ENCODE peak calls at places on chromosomes 3 and 15, in ten cellular contexts. H is transverse colon; M is dorsolateral prefrontal cortex; Z is AG10803; Q is brain microvascular endothelial cell; B is CD8-positive, alpha-beta T cell; K is fibroblast of pulmonary artery; P is tibial artery; R is Peyer's patch; S is heart left ventricle. O is an unnamed sample.
A peak's percentile ranks its signal among the peaks of the same experiment; 100 is the strongest.

GRCh38 chr15:33722005-33722672 is 246.2 kb upstream of the CHRM5 start:
- DNase-seq in H (no peak), M (no peak), Z (peak; percentile 30), Q (peak; percentile 37), B (no peak), K (peak; percentile 66), P (no peak), R (no peak), S (no peak), O (no peak)

GRCh38 chr3:56107157-56107556 is 361.1 kb downstream of the ERC2 start:
- DNase-seq in H (no peak), M (no peak), Z (no peak), Q (no peak), B (no peak), K (no peak), P (no peak), R (no peak), S (no peak), O (no peak)

GRCh38 chr3:97673357-97673997 is 91.1 kb upstream of the ARL6 start:
- DNase-seq in H (no peak), M (no peak), Z (no peak), Q (no peak), B (no peak), K (no peak), P (no peak), R (no peak), S (no peak), O (no peak)

GRCh38 chr3:184011230-184011876 is 6.3 kb downstream of the ABCC5 start:
- DNase-seq in H (no peak), M (no peak), Z (no peak), Q (no peak), B (no peak), K (no peak), P (no peak), R (no peak), S (no peak), O (no peak)

GRCh38 chr15:68063606-68064005 is 9.5 kb downstream of the PIAS1 start:
- DNase-seq in H (no peak), M (no peak), Z (no peak), Q (no peak), B (no peak), K (no peak), P (no peak), R (no peak), S (no peak), O (no peak)

GRCh38 chr3:47542614-47543173 is 29.2 kb upstream of the ELP6 start:
- DNase-seq in H (peak; percentile 14), M (peak; percentile 75), Z (peak; percentile 51), Q (no peak), B (no peak), K (peak; percentile 11), P (peak; percentile 39), R (no peak), S (no peak), O (no peak)

GRCh38 chr3:161031134-161031533 is 74.0 kb downstream of the B3GALNT1 start:
- DNase-seq in H (no peak), M (no peak), Z (no peak), Q (no peak), B (no peak), K (no peak), P (no peak), R (no peak), S (no peak), O (no peak)

GRCh38 chr3:65138531-65138930 is 450.7 kb upstream of the ADAMTS9 start:
- DNase-seq in H (no peak), M (no peak), Z (no peak), Q (no peak), B (no peak), K (no peak), P (no peak), R (no peak), S (no peak), O (no peak)

GRCh38 chr3:136209921-136210320 is 13.8 kb upstream of the MSL2 start:
- DNase-seq in H (no peak), M (no peak), Z (peak; percentile 69), Q (no peak), B (no peak), K (no peak), P (no peak), R (no peak), S (no peak), O (no peak)

GRCh38 chr3:50237133-50237651 is 1.2 kb downstream of the GNAI2 start:
- DNase-seq in H (no peak), M (no peak), Z (peak; percentile 64), Q (no peak), B (peak; percentile 23), K (peak; percentile 62), P (no peak), R (peak; percentile 42), S (no peak), O (no peak)

GRCh38 chr3:128679338-128679737 is 28.7 kb upstream of the RPN1 start:
- DNase-seq in H (no peak), M (no peak), Z (no peak), Q (no peak), B (no peak), K (no peak), P (no peak), R (no peak), S (no peak), O (no peak)

GRCh38 chr3:189724366-189724765 is 93.2 kb downstream of the TP63 start:
- DNase-seq in H (no peak), M (no peak), Z (peak; percentile 75), Q (no peak), B (no peak), K (peak; percentile 36), P (no peak), R (no peak), S (no peak), O (no peak)

GRCh38 chr15:78564743-78565096 is 600 bp upstream of the CHRNA5 start:
- DNase-seq in H (no peak), M (no peak), Z (no peak), Q (no peak), B (no peak), K (no peak), P (no peak), R (no peak), S (no peak), O (no peak)
- H3K4me3 ChIP-seq in H (no peak overlapping the region), M (peak overlapping the region; percentile 53), Z (peak overlapping the region; percentile 66), Q (no peak overlapping the region), B (peak overlapping the region; percentile 71), K (no peak overlapping the region), P (peak overlapping the region; percentile 52), R (peak overlapping the region; percentile 69), S (peak overlapping the region; percentile 49), O (peak overlapping the region; percentile 80)

DNA sequence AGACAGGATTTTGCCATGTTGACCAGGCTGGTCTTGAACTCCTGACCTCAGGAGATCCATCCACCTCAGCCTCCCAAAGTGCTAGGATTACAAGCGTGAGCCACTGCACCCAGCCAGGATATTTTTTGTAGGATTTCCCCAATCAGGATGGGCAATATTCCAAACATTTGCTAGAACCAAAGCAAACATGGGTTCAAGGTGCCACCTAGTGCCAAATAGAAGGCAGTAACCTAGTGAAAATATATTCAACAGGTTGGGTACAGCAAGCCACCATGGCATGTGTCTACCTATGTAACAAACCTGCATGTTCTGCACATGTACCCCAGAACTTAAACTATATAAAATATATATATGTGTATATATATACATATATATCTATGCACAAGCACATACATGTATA is 185.9 kb upstream of the CADM2 start:
- DNase-seq in H (no peak), M (no peak), Z (no peak), Q (no peak), B (no peak), K (no peak), P (no peak), R (no peak), S (no peak), O (no peak)
- TF ChIP-seq CTCF in H (no peak), M (no peak), Z (no peak), Q (peak; percentile 4), B (no peak), K (no peak), P (no peak), R (no peak), S (no peak), O (no peak)

GRCh38 chr15:73633111-73633990 is at the start of gene NPTN:
- DNase-seq in H (peak; percentile 99), M (peak; percentile 99), Z (peak; percentile 98), Q (peak; percentile 95), B (peak; percentile 96), K (peak; percentile 98), P (peak; percentile 96), R (peak; percentile 96), S (peak; percentile 100), O (peak; percentile 89)

GRCh38 chr15:73633991-73634495 is 854 bp upstream of the NPTN start:
- DNase-seq in H (no peak), M (no peak), Z (peak; percentile 93), Q (peak; percentile 90), B (no peak), K (peak; percentile 89), P (no peak), R (no peak), S (no peak), O (no peak)

GRCh38 chr15:73630796-73631471 is 2.3 kb downstream of the NPTN start:
- DNase-seq in H (no peak), M (no peak), Z (no peak), Q (no peak), B (no peak), K (no peak), P (no peak), R (no peak), S (no peak), O (no peak)

GRCh38 chr15:73632670-73633058 is 525 bp downstream of the NPTN start:
- DNase-seq in H (no peak), M (peak; percentile 37), Z (no peak), Q (no peak), B (no peak), K (no peak), P (peak; percentile 24), R (no peak), S (no peak), O (no peak)

DNA sequence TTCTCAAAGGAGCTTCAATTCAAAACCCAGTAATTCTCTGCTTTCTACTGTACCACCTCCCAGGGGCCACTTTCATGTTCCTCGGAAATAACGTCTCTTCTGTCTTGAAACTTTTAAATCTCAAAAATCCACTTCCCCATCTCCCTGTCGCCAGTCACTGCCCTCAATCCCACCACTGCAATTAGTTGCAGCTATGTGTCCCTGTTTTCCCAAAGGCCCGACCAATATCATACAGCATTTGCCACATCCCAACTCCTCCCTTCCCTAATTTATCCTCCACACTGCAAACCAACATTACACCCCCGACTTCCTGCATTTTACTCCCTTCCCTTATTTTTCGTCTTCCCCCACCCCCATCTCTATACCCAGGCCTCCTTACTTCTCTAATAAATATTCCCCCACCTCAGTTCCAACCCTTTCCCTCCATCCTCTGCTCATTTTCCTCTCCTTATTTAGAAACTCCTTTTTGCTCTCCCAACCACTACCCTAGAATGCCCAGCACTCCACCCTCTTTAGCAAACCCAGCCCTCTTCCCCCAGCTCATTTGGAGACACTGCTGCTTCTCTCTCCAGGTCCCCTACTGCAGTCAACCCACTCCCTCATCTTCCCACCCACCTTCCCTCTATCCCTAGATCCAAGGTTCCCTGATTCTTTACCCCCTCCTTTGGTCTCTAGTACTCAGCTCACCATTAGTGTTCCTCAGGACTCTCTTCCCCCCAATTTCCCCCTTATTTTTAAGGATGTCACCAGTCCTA is 1.1 kb downstream of the NPTN start:
- DNase-seq in H (peak; percentile 50), M (no peak), Z (peak; percentile 57), Q (no peak), B (no peak), K (peak; percentile 75), P (peak; percentile 73), R (no peak), S (no peak), O (no peak)
- H3K4me3 ChIP-seq in H (peak overlapping the region; percentile 90), M (peak overlapping the region; percentile 85), Z (peak overlapping the region; percentile 83), Q (peak overlapping the region; percentile 90), B (peak overlapping the region; percentile 47), K (peak overlapping the region; percentile 91), P (peak overlapping the region; percentile 98), R (peak overlapping the region; percentile 98), S (peak overlapping the region; percentile 99), O (peak overlapping the region; percentile 87)

GRCh38 chr3:26712211-26713026 is 89.8 kb downstream of the LRRC3B start:
- DNase-seq in H (no peak), M (no peak), Z (no peak), Q (peak; percentile 4), B (no peak), K (peak; percentile 23), P (no peak), R (no peak), S (no peak), O (peak; percentile 3)
- TF ChIP-seq CTCF in H (peak; percentile 53), M (peak; percentile 69), Z (no peak), Q (peak; percentile 30), B (peak; percentile 27), K (peak; percentile 39), P (peak; percentile 43), R (peak; percentile 24), S (peak; percentile 77), O (peak; percentile 56)

O was measured in GM12864.